ENCODE peak calls at places on chromosomes 16 and 17, in five cellular contexts. I is cardiac muscle cell; V is iPS-NIHi11; C is left cardiac atrium; E is activated CD4-positive, alpha-beta T cell treated with anti-CD3 and anti-CD28 coated beads, Interleukin-2, amount 10 ng/mL, durations not matched to agents 7 days and 5 days. Y is an unnamed sample.

GRCh38 chr17:64641499-64641898 is 20.6 kb downstream of the SMURF2 start:
- DNase-seq in V (no peak), I (no peak), C (no peak), E (no peak), Y (no peak)

GRCh38 chr17:77449908-77450741 is 309.4 kb downstream of the SEC14L1 start:
- DNase-seq in C (peak; percentile 85), E (peak; percentile 29), V (peak; percentile 78), I (peak; percentile 59), Y (peak; percentile 89)

GRCh38 chr16:57503366-57503765 is 17.1 kb upstream of the DOK4 start:
- DNase-seq in C (no peak), E (no peak), I (no peak), V (peak; percentile 64), Y (no peak)

GRCh38 chr16:47779201-47780016 is 318.3 kb downstream of the PHKB start:
- DNase-seq in I (no peak), C (no peak), E (peak; percentile 17), V (no peak), Y (no peak)

GRCh38 chr16:69833357-69833781 is 71.2 kb downstream of the WWP2 start:
- DNase-seq in E (no peak), C (no peak), I (no peak), V (no peak), Y (no peak)

GRCh38 chr16:20611350-20611902 is 35.3 kb upstream of the ACSM2B start:
- DNase-seq in C (peak; percentile 29), E (no peak), V (no peak), I (no peak), Y (no peak)

GRCh38 chr16:79363484-79363883 is 237.1 kb downstream of the MAF start:
- DNase-seq in E (no peak), V (no peak), C (no peak), I (no peak), Y (no peak)

GRCh38 chr17:32941419-32942032 is 13.6 kb downstream of the TMEM98 start:
- DNase-seq in V (no peak), I (no peak), C (no peak), E (no peak), Y (no peak)

GRCh38 chr17:4340914-4341615 is 25.4 kb downstream of the UBE2G1 start:
- DNase-seq in E (no peak), C (no peak), I (no peak), V (no peak), Y (no peak)

GRCh38 chr16:19179890-19180490 is 11.9 kb downstream of the SYT17 start:
- DNase-seq in E (peak; percentile 23), C (peak; percentile 73), V (peak; percentile 83), I (peak; percentile 54), Y (peak; percentile 83)

GRCh38 chr16:15946257-15947044 is 3.0 kb upstream of the ABCC1 start:
- DNase-seq in V (no peak), C (no peak), I (no peak), E (no peak), Y (no peak)